ENCODE peak calls at places on chromosomes 7 and 10, in nine cellular contexts. One of them, this sample, is unnamed.

GRCh38 chr10:129926066-129927055 is 37.7 kb downstream of the EBF3 start:
- DNase-seq in stomach: no peak
- DNase-seq in sigmoid colon: no peak
- DNase-seq in body of pancreas: no peak
- DNase-seq in gastrocnemius medialis: no peak
- DNase-seq in A549: no peak
- DNase-seq in suprapubic skin: no peak
- DNase-seq in spleen: peak
- DNase-seq in HepG2: no peak
- DNase-seq in this sample: no peak

GRCh38 chr7:119270644-119271043 is 1002.3 kb upstream of the KCND2 start:
- DNase-seq in stomach: no peak
- DNase-seq in sigmoid colon: no peak
- DNase-seq in body of pancreas: no peak
- DNase-seq in gastrocnemius medialis: no peak
- DNase-seq in A549: no peak
- DNase-seq in suprapubic skin: no peak
- DNase-seq in spleen: no peak
- DNase-seq in HepG2: no peak
- DNase-seq in this sample: no peak

GRCh38 chr10:88477343-88478085 is 105.6 kb downstream of the RNLS start:
- DNase-seq in stomach: no peak
- DNase-seq in sigmoid colon: no peak
- DNase-seq in body of pancreas: no peak
- DNase-seq in gastrocnemius medialis: peak
- DNase-seq in A549: no peak
- DNase-seq in suprapubic skin: no peak
- DNase-seq in spleen: no peak
- DNase-seq in HepG2: no peak
- DNase-seq in this sample: no peak

GRCh38 chr10:46518028-46518725 is 38.3 kb downstream of the GPRIN2 start:
- DNase-seq in stomach: peak
- DNase-seq in sigmoid colon: no peak
- DNase-seq in body of pancreas: no peak
- DNase-seq in gastrocnemius medialis: no peak
- DNase-seq in A549: no peak
- DNase-seq in suprapubic skin: peak
- DNase-seq in spleen: peak
- DNase-seq in HepG2: no peak
- DNase-seq in this sample: peak

GRCh38 chr10:64215088-64215487 is 693.9 kb downstream of the REEP3 start:
- DNase-seq in stomach: no peak
- DNase-seq in sigmoid colon: no peak
- DNase-seq in body of pancreas: no peak
- DNase-seq in gastrocnemius medialis: no peak
- DNase-seq in A549: no peak
- DNase-seq in suprapubic skin: no peak
- DNase-seq in spleen: no peak
- DNase-seq in HepG2: no peak
- DNase-seq in this sample: no peak

GRCh38 chr10:95211606-95212279 is 17.7 kb downstream of the ACSM6 start:
- DNase-seq in stomach: no peak
- DNase-seq in sigmoid colon: no peak
- DNase-seq in body of pancreas: no peak
- DNase-seq in gastrocnemius medialis: no peak
- DNase-seq in A549: no peak
- DNase-seq in suprapubic skin: no peak
- DNase-seq in spleen: no peak
- DNase-seq in HepG2: no peak
- DNase-seq in this sample: no peak

GRCh38 chr10:58266826-58267712 is 625 bp downstream of the IPMK start:
- DNase-seq in stomach: peak
- DNase-seq in sigmoid colon: peak
- DNase-seq in body of pancreas: peak
- DNase-seq in gastrocnemius medialis: peak
- DNase-seq in A549: peak
- DNase-seq in suprapubic skin: peak
- DNase-seq in spleen: peak
- DNase-seq in HepG2: peak
- DNase-seq in this sample: peak

GRCh38 chr10:29486466-29486865 is 148.3 kb downstream of the SVIL start:
- DNase-seq in stomach: no peak
- DNase-seq in sigmoid colon: no peak
- DNase-seq in body of pancreas: no peak
- DNase-seq in gastrocnemius medialis: no peak
- DNase-seq in A549: no peak
- DNase-seq in suprapubic skin: no peak
- DNase-seq in spleen: no peak
- DNase-seq in HepG2: no peak
- DNase-seq in this sample: no peak

GRCh38 chr7:108580298-108580697 is 10.6 kb downstream of the DNAJB9 start:
- DNase-seq in stomach: no peak
- DNase-seq in sigmoid colon: no peak
- DNase-seq in body of pancreas: no peak
- DNase-seq in gastrocnemius medialis: no peak
- DNase-seq in A549: no peak
- DNase-seq in suprapubic skin: no peak
- DNase-seq in spleen: no peak
- DNase-seq in HepG2: no peak
- DNase-seq in this sample: no peak

GRCh38 chr10:10193848-10194247 is 823.8 kb upstream of the CELF2 start:
- DNase-seq in stomach: no peak
- DNase-seq in sigmoid colon: no peak
- DNase-seq in body of pancreas: no peak
- DNase-seq in gastrocnemius medialis: no peak
- DNase-seq in A549: no peak
- DNase-seq in suprapubic skin: no peak
- DNase-seq in spleen: no peak
- DNase-seq in HepG2: no peak
- DNase-seq in this sample: no peak

GRCh38 chr7:1755783-1756626 is 85.9 kb downstream of the ELFN1 start:
- DNase-seq in stomach: no peak
- DNase-seq in sigmoid colon: no peak
- DNase-seq in body of pancreas: no peak
- DNase-seq in gastrocnemius medialis: no peak
- DNase-seq in A549: no peak
- DNase-seq in suprapubic skin: no peak
- DNase-seq in spleen: peak
- DNase-seq in HepG2: no peak
- DNase-seq in this sample: no peak

GRCh38 chr7:74061840-74062539 is 21.6 kb upstream of the LIMK1 start:
- DNase-seq in stomach: peak
- DNase-seq in sigmoid colon: peak
- DNase-seq in body of pancreas: peak
- DNase-seq in gastrocnemius medialis: peak
- DNase-seq in A549: peak
- DNase-seq in suprapubic skin: peak
- DNase-seq in spleen: peak
- DNase-seq in HepG2: peak
- DNase-seq in this sample: peak

GRCh38 chr10:110901954-110902819 is 16.8 kb downstream of the BBIP1 start:
- DNase-seq in stomach: no peak
- DNase-seq in sigmoid colon: peak
- DNase-seq in body of pancreas: no peak
- DNase-seq in gastrocnemius medialis: no peak
- DNase-seq in A549: peak
- DNase-seq in suprapubic skin: no peak
- DNase-seq in spleen: no peak
- DNase-seq in HepG2: no peak
- DNase-seq in this sample: no peak

GRCh38 chr7:24722386-24723177 is 34.7 kb downstream of the GSDME start:
- DNase-seq in stomach: no peak
- DNase-seq in sigmoid colon: no peak
- DNase-seq in body of pancreas: no peak
- DNase-seq in gastrocnemius medialis: no peak
- DNase-seq in A549: peak
- DNase-seq in suprapubic skin: no peak
- DNase-seq in spleen: peak
- DNase-seq in HepG2: no peak
- DNase-seq in this sample: no peak

GRCh38 chr7:99344061-99344647 is 18.5 kb downstream of the ARPC1A start:
- DNase-seq in stomach: no peak
- DNase-seq in sigmoid colon: no peak
- DNase-seq in body of pancreas: no peak
- DNase-seq in gastrocnemius medialis: no peak
- DNase-seq in A549: no peak
- DNase-seq in suprapubic skin: no peak
- DNase-seq in spleen: no peak
- DNase-seq in HepG2: no peak
- DNase-seq in this sample: no peak
- TF ChIP-seq POLR2A in stomach: no peak
- TF ChIP-seq POLR2A in sigmoid colon: no peak
- TF ChIP-seq POLR2A in body of pancreas: no peak
- TF ChIP-seq POLR2A in gastrocnemius medialis: no peak
- TF ChIP-seq POLR2A in A549: no peak
- TF ChIP-seq POLR2A in suprapubic skin: no peak
- TF ChIP-seq POLR2A in spleen: no peak
- TF ChIP-seq POLR2A in HepG2: no peak
- TF ChIP-seq POLR2A in this sample: no peak

GRCh38 chr10:102595293-102595692 is 49.0 kb upstream of the TRIM8 start:
- DNase-seq in stomach: no peak
- DNase-seq in sigmoid colon: peak
- DNase-seq in body of pancreas: no peak
- DNase-seq in gastrocnemius medialis: no peak
- DNase-seq in A549: no peak
- DNase-seq in suprapubic skin: no peak
- DNase-seq in spleen: no peak
- DNase-seq in HepG2: no peak
- DNase-seq in this sample: no peak

GRCh38 chr10:102595914-102596313 is 48.4 kb upstream of the TRIM8 start:
- DNase-seq in stomach: no peak
- DNase-seq in sigmoid colon: peak
- DNase-seq in body of pancreas: no peak
- DNase-seq in gastrocnemius medialis: no peak
- DNase-seq in A549: no peak
- DNase-seq in suprapubic skin: no peak
- DNase-seq in spleen: no peak
- DNase-seq in HepG2: no peak
- DNase-seq in this sample: no peak

GRCh38 chr10:102593804-102594079 is 50.5 kb upstream of the TRIM8 start:
- DNase-seq in stomach: no peak
- DNase-seq in sigmoid colon: no peak
- DNase-seq in body of pancreas: no peak
- DNase-seq in gastrocnemius medialis: no peak
- DNase-seq in A549: no peak
- DNase-seq in suprapubic skin: no peak
- DNase-seq in spleen: no peak
- DNase-seq in HepG2: no peak
- DNase-seq in this sample: no peak

GRCh38 chr10:102596506-102596971 is 47.7 kb upstream of the TRIM8 start:
- DNase-seq in stomach: peak
- DNase-seq in sigmoid colon: peak
- DNase-seq in body of pancreas: peak
- DNase-seq in gastrocnemius medialis: peak
- DNase-seq in A549: peak
- DNase-seq in suprapubic skin: no peak
- DNase-seq in spleen: no peak
- DNase-seq in HepG2: peak
- DNase-seq in this sample: peak

DNA sequence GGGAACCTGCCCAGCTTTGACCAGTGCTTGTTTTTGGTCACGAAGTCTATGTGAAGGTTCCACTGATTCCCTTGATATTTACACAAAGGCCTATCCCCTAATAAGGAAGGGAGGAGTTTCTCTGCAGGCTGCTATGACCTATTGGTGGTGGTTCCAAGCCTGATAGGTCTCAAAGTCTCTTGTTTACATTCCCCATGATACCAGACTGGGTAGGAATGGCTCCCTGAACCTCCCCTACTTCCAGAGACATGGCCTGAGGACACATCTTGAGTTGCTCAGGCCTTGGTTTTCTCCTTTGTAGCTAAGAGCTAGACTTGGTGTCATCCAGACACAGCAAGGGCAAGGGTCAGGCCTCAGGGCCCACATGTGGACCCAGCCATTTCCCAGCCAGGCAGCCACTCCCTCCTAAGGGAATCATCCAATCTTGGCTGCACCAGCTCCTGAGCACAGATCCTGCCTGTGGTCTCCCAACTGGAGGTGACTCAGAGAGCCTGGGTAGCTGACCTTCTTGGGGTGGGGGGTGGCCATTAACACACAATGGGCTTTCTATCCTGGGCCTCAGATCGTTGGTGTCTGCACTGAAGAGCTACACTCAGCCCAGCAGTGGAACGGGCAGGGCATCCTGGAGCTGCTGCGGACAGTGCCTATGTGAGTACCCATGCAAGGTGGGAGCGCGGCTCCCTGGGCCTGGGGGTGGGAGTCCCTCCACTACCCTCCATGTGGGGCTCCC is 51.0 kb upstream of the TRIM8 start:
- DNase-seq in stomach: no peak
- DNase-seq in sigmoid colon: no peak
- DNase-seq in body of pancreas: peak
- DNase-seq in gastrocnemius medialis: no peak
- DNase-seq in A549: no peak
- DNase-seq in suprapubic skin: no peak
- DNase-seq in spleen: no peak
- DNase-seq in HepG2: peak
- DNase-seq in this sample: no peak
- TF ChIP-seq POLR2A in stomach: no peak
- TF ChIP-seq POLR2A in sigmoid colon: no peak
- TF ChIP-seq POLR2A in body of pancreas: no peak
- TF ChIP-seq POLR2A in gastrocnemius medialis: no peak
- TF ChIP-seq POLR2A in A549: no peak
- TF ChIP-seq POLR2A in suprapubic skin: no peak
- TF ChIP-seq POLR2A in spleen: no peak
- TF ChIP-seq POLR2A in HepG2: no peak
- TF ChIP-seq POLR2A in this sample: no peak

DNA sequence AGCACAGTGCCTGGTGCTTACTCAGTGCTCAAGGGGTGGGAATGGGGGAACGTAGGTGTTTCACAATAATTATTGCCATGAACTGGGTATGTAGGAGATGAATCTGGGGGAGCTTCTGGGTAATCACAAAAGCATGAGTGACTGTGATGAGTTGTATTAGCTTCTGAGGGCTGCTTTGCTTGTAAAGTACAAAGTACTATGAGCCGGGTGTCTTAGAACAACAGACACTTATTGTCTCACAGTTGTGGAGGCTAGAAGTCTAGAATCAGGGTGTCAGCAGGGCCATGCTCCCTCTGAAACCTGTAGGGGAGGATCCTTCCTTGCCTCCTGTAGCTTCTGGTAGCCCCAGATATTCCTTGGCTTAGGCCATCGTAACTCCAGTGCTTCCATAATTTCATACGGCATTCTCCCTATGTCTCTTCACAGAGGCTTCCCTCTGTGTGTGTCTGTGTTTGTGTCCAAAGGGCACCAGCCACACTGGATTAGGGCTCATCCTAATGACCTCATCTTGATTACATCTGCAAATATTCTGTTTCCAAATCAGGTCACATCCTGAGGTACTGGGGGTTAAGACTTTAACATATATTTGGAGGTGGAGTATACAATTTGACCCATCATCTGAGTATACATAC is 84.8 kb upstream of the AGBL3 start:
- DNase-seq in stomach: no peak
- DNase-seq in sigmoid colon: no peak
- DNase-seq in body of pancreas: no peak
- DNase-seq in gastrocnemius medialis: no peak
- DNase-seq in A549: peak
- DNase-seq in suprapubic skin: no peak
- DNase-seq in spleen: no peak
- DNase-seq in HepG2: peak
- DNase-seq in this sample: no peak
- TF ChIP-seq POLR2A in stomach: no peak
- TF ChIP-seq POLR2A in sigmoid colon: no peak
- TF ChIP-seq POLR2A in body of pancreas: no peak
- TF ChIP-seq POLR2A in gastrocnemius medialis: no peak
- TF ChIP-seq POLR2A in A549: no peak
- TF ChIP-seq POLR2A in suprapubic skin: no peak
- TF ChIP-seq POLR2A in spleen: no peak
- TF ChIP-seq POLR2A in HepG2: peak
- TF ChIP-seq POLR2A in this sample: no peak

GRCh38 chr10:69089638-69090599 is 2.0 kb downstream of the SRGN start:
- DNase-seq in stomach: peak
- DNase-seq in sigmoid colon: no peak
- DNase-seq in body of pancreas: no peak
- DNase-seq in gastrocnemius medialis: peak
- DNase-seq in A549: no peak
- DNase-seq in suprapubic skin: no peak
- DNase-seq in spleen: peak
- DNase-seq in HepG2: no peak
- DNase-seq in this sample: peak
- TF ChIP-seq POLR2A in stomach: no peak
- TF ChIP-seq POLR2A in sigmoid colon: no peak
- TF ChIP-seq POLR2A in body of pancreas: no peak
- TF ChIP-seq POLR2A in gastrocnemius medialis: no peak
- TF ChIP-seq POLR2A in A549: no peak
- TF ChIP-seq POLR2A in suprapubic skin: peak
- TF ChIP-seq POLR2A in spleen: peak
- TF ChIP-seq POLR2A in HepG2: no peak
- TF ChIP-seq POLR2A in this sample: peak